ENCODE peak calls at places on chromosomes 11 and 22, in nine cellular contexts. One of them, this sample, is unnamed.

GRCh38 chr11:46456676-46457432 is 65.3 kb upstream of the CHRM4 start:
- DNase-seq in fibroblast of the aortic adventitia: no peak
- DNase-seq in lower lobe of right lung: no peak
- DNase-seq in left lung: no peak
- DNase-seq in progenitor cell of endocrine pancreas: no peak
- DNase-seq in right lobe of liver: no peak
- DNase-seq in A549: no peak
- DNase-seq in GM23338: no peak
- DNase-seq in pancreas: no peak
- DNase-seq in this sample: no peak

GRCh38 chr11:124799384-124800225 is 601 bp downstream of the MSANTD2 start:
- DNase-seq in lower lobe of right lung: peak; percentile 63
- DNase-seq in right lobe of liver: peak; percentile 46
- DNase-seq in GM23338: peak; percentile 65
- DNase-seq in pancreas: peak; percentile 72
- DNase-seq in left lung: peak; percentile 46
- DNase-seq in A549: no peak
- DNase-seq in progenitor cell of endocrine pancreas: peak; percentile 34
- DNase-seq in fibroblast of the aortic adventitia: no peak
- DNase-seq in this sample: peak; percentile 9

GRCh38 chr11:124917115-124917637 is 1.9 kb upstream of the HEPN1 start:
- DNase-seq in A549: no peak
- DNase-seq in right lobe of liver: no peak
- DNase-seq in fibroblast of the aortic adventitia: peak; percentile 56
- DNase-seq in left lung: no peak
- DNase-seq in progenitor cell of endocrine pancreas: no peak
- DNase-seq in pancreas: no peak
- DNase-seq in GM23338: no peak
- DNase-seq in lower lobe of right lung: no peak
- DNase-seq in this sample: no peak

GRCh38 chr11:64605656-64606585 is 14.9 kb downstream of the SLC22A12 start:
- DNase-seq in fibroblast of the aortic adventitia: no peak
- DNase-seq in pancreas: no peak
- DNase-seq in progenitor cell of endocrine pancreas: no peak
- DNase-seq in A549: no peak
- DNase-seq in lower lobe of right lung: no peak
- DNase-seq in GM23338: no peak
- DNase-seq in left lung: no peak
- DNase-seq in right lobe of liver: no peak
- DNase-seq in this sample: no peak

GRCh38 chr11:33980896-33981295 is 70.6 kb upstream of the CAPRIN1 start:
- DNase-seq in lower lobe of right lung: no peak
- DNase-seq in left lung: no peak
- DNase-seq in right lobe of liver: no peak
- DNase-seq in progenitor cell of endocrine pancreas: no peak
- DNase-seq in A549: no peak
- DNase-seq in GM23338: no peak
- DNase-seq in pancreas: no peak
- DNase-seq in fibroblast of the aortic adventitia: peak; percentile 21
- DNase-seq in this sample: no peak

GRCh38 chr11:120023120-120023519 is 114.8 kb downstream of the TRIM29 start:
- DNase-seq in fibroblast of the aortic adventitia: no peak
- DNase-seq in right lobe of liver: no peak
- DNase-seq in A549: no peak
- DNase-seq in progenitor cell of endocrine pancreas: no peak
- DNase-seq in GM23338: peak; percentile 62
- DNase-seq in pancreas: no peak
- DNase-seq in lower lobe of right lung: no peak
- DNase-seq in left lung: no peak
- DNase-seq in this sample: no peak

GRCh38 chr11:94543695-94544581 is at the start of gene FUT4:
- DNase-seq in right lobe of liver: peak; percentile 92
- DNase-seq in A549: peak; percentile 66
- DNase-seq in pancreas: peak; percentile 95
- DNase-seq in lower lobe of right lung: peak; percentile 94
- DNase-seq in fibroblast of the aortic adventitia: peak; percentile 75
- DNase-seq in GM23338: peak; percentile 94
- DNase-seq in progenitor cell of endocrine pancreas: peak; percentile 77
- DNase-seq in left lung: peak; percentile 91
- DNase-seq in this sample: peak; percentile 88

GRCh38 chr11:64864473-64865285 is 13.7 kb downstream of the EHD1 start:
- DNase-seq in GM23338: no peak
- DNase-seq in fibroblast of the aortic adventitia: peak; percentile 95
- DNase-seq in left lung: peak; percentile 61
- DNase-seq in pancreas: no peak
- DNase-seq in lower lobe of right lung: peak; percentile 61
- DNase-seq in progenitor cell of endocrine pancreas: no peak
- DNase-seq in right lobe of liver: no peak
- DNase-seq in A549: no peak
- DNase-seq in this sample: peak; percentile 32

GRCh38 chr22:45322873-45323525 is 13.3 kb downstream of the FAM118A start:
- DNase-seq in left lung: no peak
- DNase-seq in GM23338: no peak
- DNase-seq in right lobe of liver: peak; percentile 68
- DNase-seq in lower lobe of right lung: no peak
- DNase-seq in progenitor cell of endocrine pancreas: no peak
- DNase-seq in pancreas: no peak
- DNase-seq in fibroblast of the aortic adventitia: no peak
- DNase-seq in A549: no peak
- DNase-seq in this sample: peak; percentile 49

GRCh38 chr22:30405731-30406130 is 8.9 kb downstream of the SEC14L2 start:
- DNase-seq in right lobe of liver: no peak
- DNase-seq in lower lobe of right lung: no peak
- DNase-seq in progenitor cell of endocrine pancreas: no peak
- DNase-seq in left lung: no peak
- DNase-seq in GM23338: no peak
- DNase-seq in fibroblast of the aortic adventitia: no peak
- DNase-seq in pancreas: no peak
- DNase-seq in A549: no peak
- DNase-seq in this sample: no peak

GRCh38 chr11:47004595-47005033 is 68.1 kb downstream of the CSTPP1 start:
- DNase-seq in pancreas: no peak
- DNase-seq in right lobe of liver: peak; percentile 90
- DNase-seq in GM23338: no peak
- DNase-seq in fibroblast of the aortic adventitia: peak; percentile 98
- DNase-seq in progenitor cell of endocrine pancreas: no peak
- DNase-seq in lower lobe of right lung: peak; percentile 53
- DNase-seq in A549: no peak
- DNase-seq in left lung: peak; percentile 60
- DNase-seq in this sample: peak; percentile 82

GRCh38 chr11:43580735-43581369 is 99.7 kb upstream of the HSD17B12 start:
- DNase-seq in GM23338: peak; percentile 70
- DNase-seq in pancreas: no peak
- DNase-seq in right lobe of liver: no peak
- DNase-seq in left lung: no peak
- DNase-seq in progenitor cell of endocrine pancreas: no peak
- DNase-seq in lower lobe of right lung: no peak
- DNase-seq in fibroblast of the aortic adventitia: no peak
- DNase-seq in A549: no peak
- DNase-seq in this sample: no peak

GRCh38 chr22:49450521-49450920 is 377.2 kb downstream of the BRD1 start:
- DNase-seq in left lung: no peak
- DNase-seq in progenitor cell of endocrine pancreas: no peak
- DNase-seq in right lobe of liver: no peak
- DNase-seq in lower lobe of right lung: no peak
- DNase-seq in fibroblast of the aortic adventitia: no peak
- DNase-seq in pancreas: no peak
- DNase-seq in A549: no peak
- DNase-seq in GM23338: no peak
- DNase-seq in this sample: no peak

GRCh38 chr22:29520851-29521250 is 32.7 kb downstream of the THOC5 start:
- DNase-seq in pancreas: no peak
- DNase-seq in fibroblast of the aortic adventitia: peak; percentile 89
- DNase-seq in progenitor cell of endocrine pancreas: no peak
- DNase-seq in left lung: no peak
- DNase-seq in right lobe of liver: no peak
- DNase-seq in lower lobe of right lung: no peak
- DNase-seq in A549: no peak
- DNase-seq in GM23338: no peak
- DNase-seq in this sample: no peak

GRCh38 chr22:50675553-50676199 is 3.1 kb downstream of the SHANK3 start:
- DNase-seq in lower lobe of right lung: no peak
- DNase-seq in left lung: no peak
- DNase-seq in right lobe of liver: no peak
- DNase-seq in fibroblast of the aortic adventitia: no peak
- DNase-seq in A549: no peak
- DNase-seq in pancreas: peak; percentile 25
- DNase-seq in progenitor cell of endocrine pancreas: no peak
- DNase-seq in GM23338: no peak
- DNase-seq in this sample: no peak

GRCh38 chr22:35034963-35035362 is 31.0 kb upstream of the ISX start:
- DNase-seq in GM23338: no peak
- DNase-seq in fibroblast of the aortic adventitia: no peak
- DNase-seq in pancreas: no peak
- DNase-seq in progenitor cell of endocrine pancreas: no peak
- DNase-seq in right lobe of liver: no peak
- DNase-seq in A549: no peak
- DNase-seq in lower lobe of right lung: no peak
- DNase-seq in left lung: no peak
- DNase-seq in this sample: no peak

DNA sequence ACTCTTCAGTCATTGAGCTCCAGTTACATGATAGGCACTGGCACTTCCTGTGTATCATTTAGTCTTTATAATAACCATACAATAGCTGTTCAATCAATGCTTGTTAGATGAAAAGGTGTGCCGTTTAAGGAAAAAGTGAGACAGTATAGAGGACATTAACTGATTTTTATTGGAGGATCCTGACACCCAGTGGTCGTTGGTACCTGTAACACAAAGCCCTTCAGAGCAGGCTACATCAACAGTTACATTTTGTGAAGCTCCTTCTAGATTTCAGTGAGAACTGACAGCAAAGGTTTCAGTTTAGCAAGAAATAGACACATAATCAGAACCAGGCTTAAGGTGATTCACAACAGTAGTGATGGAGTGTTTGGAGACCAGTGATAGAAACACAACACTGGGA is 44.2 kb downstream of the CCDC81 start:
- DNase-seq in left lung: no peak
- DNase-seq in pancreas: no peak
- DNase-seq in progenitor cell of endocrine pancreas: no peak
- DNase-seq in lower lobe of right lung: no peak
- DNase-seq in GM23338: peak; percentile 43
- DNase-seq in right lobe of liver: no peak
- DNase-seq in A549: no peak
- DNase-seq in fibroblast of the aortic adventitia: peak; percentile 37
- DNase-seq in this sample: no peak
- TF ChIP-seq CTCF in left lung: no peak
- TF ChIP-seq CTCF in pancreas: no peak
- TF ChIP-seq CTCF in progenitor cell of endocrine pancreas: peak; percentile 16
- TF ChIP-seq CTCF in lower lobe of right lung: no peak
- TF ChIP-seq CTCF in GM23338: peak; percentile 64
- TF ChIP-seq CTCF in right lobe of liver: peak; percentile 9
- TF ChIP-seq CTCF in A549: no peak
- TF ChIP-seq CTCF in fibroblast of the aortic adventitia: peak; percentile 20
- TF ChIP-seq CTCF in this sample: no peak

GRCh38 chr11:109040303-109040702 is 375.4 kb downstream of the DDX10 start:
- DNase-seq in right lobe of liver: no peak
- DNase-seq in progenitor cell of endocrine pancreas: no peak
- DNase-seq in fibroblast of the aortic adventitia: no peak
- DNase-seq in lower lobe of right lung: no peak
- DNase-seq in GM23338: peak; percentile 77
- DNase-seq in pancreas: no peak
- DNase-seq in left lung: no peak
- DNase-seq in A549: no peak
- DNase-seq in this sample: no peak
- TF ChIP-seq CTCF in right lobe of liver: no peak
- TF ChIP-seq CTCF in progenitor cell of endocrine pancreas: peak; percentile 14
- TF ChIP-seq CTCF in fibroblast of the aortic adventitia: no peak
- TF ChIP-seq CTCF in lower lobe of right lung: no peak
- TF ChIP-seq CTCF in GM23338: peak; percentile 69
- TF ChIP-seq CTCF in pancreas: no peak
- TF ChIP-seq CTCF in left lung: no peak
- TF ChIP-seq CTCF in A549: no peak
- TF ChIP-seq CTCF in this sample: no peak

DNA sequence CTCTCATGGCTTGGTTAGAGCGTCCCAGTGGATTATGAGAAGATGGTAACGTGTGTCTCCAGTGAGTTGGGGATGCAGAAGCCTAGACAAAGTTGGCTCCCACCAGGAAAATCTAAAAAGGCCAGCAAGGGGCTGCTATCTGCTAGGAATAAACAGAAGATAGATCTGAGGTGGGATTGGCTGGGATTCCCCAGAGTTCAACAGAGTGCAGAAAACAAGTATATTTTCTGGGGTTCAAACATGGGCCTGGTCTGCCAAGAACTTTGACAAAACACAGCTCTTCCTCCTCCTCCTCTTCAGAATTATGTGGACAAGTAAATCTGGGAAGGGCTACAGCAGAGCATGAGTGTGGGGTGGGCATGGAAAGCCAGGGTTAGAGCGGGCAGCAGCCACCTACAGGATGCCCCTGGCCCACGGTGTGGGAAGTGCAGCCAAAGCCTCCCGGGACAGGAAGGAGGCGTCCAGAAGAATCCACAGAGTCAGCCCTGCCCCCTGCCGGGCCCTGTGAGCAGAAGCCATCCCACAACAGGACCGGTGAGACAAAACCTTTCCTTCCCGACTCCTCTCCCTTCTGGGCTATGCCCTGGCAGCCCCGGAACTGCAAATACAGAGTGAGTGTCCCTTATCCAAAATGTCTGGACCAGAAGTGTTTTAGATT is 67.1 kb downstream of the CD82 start:
- DNase-seq in fibroblast of the aortic adventitia: no peak
- DNase-seq in pancreas: no peak
- DNase-seq in GM23338: peak; percentile 76
- DNase-seq in progenitor cell of endocrine pancreas: peak; percentile 11
- DNase-seq in left lung: no peak
- DNase-seq in lower lobe of right lung: no peak
- DNase-seq in A549: peak; percentile 66
- DNase-seq in right lobe of liver: peak; percentile 54
- DNase-seq in this sample: peak; percentile 7
- TF ChIP-seq CTCF in fibroblast of the aortic adventitia: peak; percentile 29
- TF ChIP-seq CTCF in pancreas: no peak
- TF ChIP-seq CTCF in GM23338: peak; percentile 42
- TF ChIP-seq CTCF in progenitor cell of endocrine pancreas: peak; percentile 46
- TF ChIP-seq CTCF in left lung: peak; percentile 36
- TF ChIP-seq CTCF in lower lobe of right lung: peak; percentile 56
- TF ChIP-seq CTCF in A549: peak; percentile 17
- TF ChIP-seq CTCF in right lobe of liver: peak; percentile 36
- TF ChIP-seq CTCF in this sample: peak; percentile 35

DNA sequence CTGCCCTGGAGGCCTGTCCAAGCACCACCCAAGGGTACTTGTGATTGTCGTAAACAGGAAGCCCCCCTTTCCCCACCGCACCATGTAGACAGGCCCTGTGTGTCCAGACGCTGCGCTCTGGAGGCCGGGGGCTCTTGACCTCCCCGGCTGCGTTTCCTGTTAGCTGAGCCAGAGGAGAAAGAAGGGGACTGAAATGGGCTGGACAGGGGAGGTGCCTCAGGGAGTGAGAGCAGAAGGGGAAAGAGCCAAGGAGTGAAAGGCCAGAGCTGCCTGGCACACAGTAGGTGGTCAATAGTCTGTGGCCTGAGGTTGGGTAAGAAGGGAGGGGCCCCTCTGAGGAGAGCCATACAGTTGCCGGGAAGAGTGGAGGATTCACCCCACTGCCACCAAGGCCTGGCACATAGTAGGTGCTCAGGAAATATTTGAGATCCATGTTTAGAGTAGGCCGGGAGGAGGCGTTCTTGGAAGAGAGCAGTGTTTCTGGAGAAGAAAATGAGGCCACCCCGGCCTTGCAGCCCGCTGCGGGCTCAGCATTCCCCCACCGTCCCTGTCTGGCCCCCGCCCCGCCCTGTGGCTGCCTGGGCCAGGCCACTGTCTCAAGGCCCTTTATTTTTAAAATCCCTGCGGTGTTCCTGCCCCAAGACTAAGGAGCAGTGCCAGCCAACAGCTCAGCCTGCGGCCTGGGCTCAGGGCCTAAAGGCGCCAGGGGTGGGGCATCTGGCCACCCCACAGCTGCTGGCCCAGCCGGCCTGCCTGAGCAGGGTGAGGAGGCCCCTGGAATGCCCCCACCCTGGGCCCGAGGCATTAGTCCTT is 13.6 kb upstream of the CDC42EP1 start:
- DNase-seq in left lung: peak; percentile 68
- DNase-seq in A549: no peak
- DNase-seq in progenitor cell of endocrine pancreas: no peak
- DNase-seq in right lobe of liver: peak; percentile 78
- DNase-seq in fibroblast of the aortic adventitia: peak; percentile 89
- DNase-seq in GM23338: peak; percentile 87
- DNase-seq in lower lobe of right lung: peak; percentile 73
- DNase-seq in pancreas: peak; percentile 77
- DNase-seq in this sample: peak; percentile 26
- TF ChIP-seq CTCF in left lung: no peak
- TF ChIP-seq CTCF in A549: no peak
- TF ChIP-seq CTCF in progenitor cell of endocrine pancreas: no peak
- TF ChIP-seq CTCF in right lobe of liver: no peak
- TF ChIP-seq CTCF in fibroblast of the aortic adventitia: peak; percentile 15
- TF ChIP-seq CTCF in GM23338: no peak
- TF ChIP-seq CTCF in lower lobe of right lung: peak; percentile 20
- TF ChIP-seq CTCF in pancreas: no peak
- TF ChIP-seq CTCF in this sample: no peak

This sample was measured in prostate gland.